ENCODE peak calls at places on chromosomes 16 and 17, in six cellular contexts. C is activated CD8-positive, alpha-beta T cell treated with anti-CD3 and anti-CD28 coated beads for 36 hours; U is ACHN; M is GM13977; H is colonic mucosa; Y is GM03348. P is an unnamed sample.

GRCh38 chr16:75354170-75354569 is 79.1 kb downstream of the CFDP1 start:
- DNase-seq in U (no peak), H (no peak), C (no peak), Y (no peak), M (no peak), P (no peak)

GRCh38 chr17:82754297-82755208 is 2.7 kb downstream of the TBCD start:
- DNase-seq in M (no peak), U (no peak), Y (no peak), H (peak), C (peak), P (no peak)

GRCh38 chr17:44219126-44219635 is 294 bp downstream of the UBTF start:
- DNase-seq in H (peak), U (peak), C (peak), Y (peak), M (peak), P (peak)

GRCh38 chr17:18925187-18925586 is 26.8 kb upstream of the SLC5A10 start:
- DNase-seq in Y (no peak), U (no peak), H (no peak), C (peak), M (no peak), P (no peak)

GRCh38 chr17:77322534-77323412 is 182.0 kb downstream of the SEC14L1 start:
- DNase-seq in U (peak), C (no peak), Y (peak), M (no peak), H (peak), P (peak)

GRCh38 chr17:73639322-73639721 is 4.9 kb downstream of the SDK2 start:
- DNase-seq in H (no peak), Y (no peak), U (no peak), C (no peak), M (no peak), P (no peak)

GRCh38 chr16:57277586-57277985 is 6.9 kb downstream of the PLLP start:
- DNase-seq in C (peak), Y (peak), M (peak), H (peak), U (peak), P (peak)

GRCh38 chr17:30101686-30102390 is 14.8 kb upstream of the NSRP1 start:
- DNase-seq in C (no peak), Y (no peak), H (no peak), U (no peak), M (no peak), P (no peak)

GRCh38 chr16:67837811-67838210 is 4.3 kb upstream of the THAP11 start:
- DNase-seq in Y (no peak), C (no peak), H (no peak), M (no peak), U (no peak), P (no peak)

GRCh38 chr17:752002-752619 is at the start of gene GEMIN4:
- DNase-seq in U (peak), Y (peak), H (peak), M (peak), C (peak), P (peak)

GRCh38 chr17:63950940-63951907 is 19.1 kb upstream of the CD79B start:
- DNase-seq in M (peak), H (peak), Y (no peak), U (peak), C (peak), P (peak)

GRCh38 chr16:66408181-66409048 is 18.7 kb upstream of the BEAN1 start:
- DNase-seq in C (peak), H (peak), M (no peak), U (peak), Y (peak), P (no peak)

GRCh38 chr16:57775661-57776469 is 26.4 kb downstream of the KIFC3 start:
- DNase-seq in H (peak), M (no peak), U (no peak), Y (no peak), C (no peak), P (peak)

GRCh38 chr16:89565506-89566372 is 5.3 kb downstream of the RPL13 start:
- DNase-seq in U (peak), H (peak), M (no peak), C (peak), Y (peak), P (peak)

GRCh38 chr16:66717112-66717675 is 20.7 kb upstream of the CMTM4 start:
- DNase-seq in Y (peak), C (peak), M (no peak), H (peak), U (peak), P (peak)

GRCh38 chr16:88282221-88283041 is 100.3 kb upstream of the ZNF469 start:
- DNase-seq in U (no peak), M (no peak), C (no peak), Y (peak), H (no peak), P (no peak)

GRCh38 chr16:3113765-3114479 is 1.5 kb downstream of the ZNF205 start:
- DNase-seq in Y (no peak), H (no peak), M (no peak), C (no peak), U (no peak), P (no peak)

GRCh38 chr17:77540531-77540930 is 399.8 kb downstream of the SEC14L1 start:
- DNase-seq in C (no peak), Y (no peak), M (no peak), U (no peak), H (no peak), P (no peak)

GRCh38 chr16:14629612-14629918 is 495 bp downstream of the PARN start:
- DNase-seq in H (no peak), M (no peak), U (peak), C (peak), Y (peak), P (no peak)

GRCh38 chr16:31713945-31714898 is 159.4 kb upstream of the ZNF267 start:
- DNase-seq in Y (peak), H (no peak), M (no peak), U (peak), C (peak), P (no peak)

GRCh38 chr17:75340636-75341035 is 51.4 kb upstream of the SLC25A19 start:
- DNase-seq in H (no peak), C (no peak), Y (peak), U (no peak), M (no peak), P (no peak)

GRCh38 chr17:57471941-57472368 is 215.6 kb downstream of the MSI2 start:
- DNase-seq in C (no peak), Y (no peak), H (no peak), M (no peak), U (no peak), P (no peak)

GRCh38 chr17:16443390-16444257 is 28.3 kb downstream of the TRPV2 start:
- DNase-seq in U (no peak), M (no peak), C (no peak), H (no peak), Y (no peak), P (no peak)

P was measured in Peyer's patch.